ENCODE peak calls at places on chromosomes 4 and X, in eight cellular contexts. One of them, this sample, is unnamed.

GRCh38 chrX:134957836-134958235 is 33.0 kb upstream of the SMIM10 start:
- DNase-seq in fibroblast of lung: no peak
- DNase-seq in ascending aorta: no peak
- DNase-seq in osteoblast: no peak
- DNase-seq in endodermal cell: no peak
- DNase-seq in NCI-H1092: no peak
- DNase-seq in SJSA1: no peak
- DNase-seq in naive thymus-derived CD4-positive, alpha-beta T cell: no peak
- DNase-seq in this sample: no peak

GRCh38 chr4:89712141-89712540 is 124.8 kb downstream of the SNCA start:
- DNase-seq in endodermal cell: no peak
- DNase-seq in NCI-H1092: no peak
- DNase-seq in SJSA1: peak
- DNase-seq in osteoblast: peak
- DNase-seq in ascending aorta: no peak
- DNase-seq in naive thymus-derived CD4-positive, alpha-beta T cell: no peak
- DNase-seq in fibroblast of lung: peak
- DNase-seq in this sample: no peak

GRCh38 chr4:77471821-77472495 is 133.7 kb upstream of the CXCL13 start:
- DNase-seq in endodermal cell: no peak
- DNase-seq in fibroblast of lung: no peak
- DNase-seq in osteoblast: peak
- DNase-seq in SJSA1: no peak
- DNase-seq in NCI-H1092: no peak
- DNase-seq in ascending aorta: no peak
- DNase-seq in naive thymus-derived CD4-positive, alpha-beta T cell: no peak
- DNase-seq in this sample: no peak

GRCh38 chrX:13535371-13535770 is 34.0 kb upstream of the EGFL6 start:
- DNase-seq in NCI-H1092: no peak
- DNase-seq in ascending aorta: no peak
- DNase-seq in naive thymus-derived CD4-positive, alpha-beta T cell: no peak
- DNase-seq in SJSA1: no peak
- DNase-seq in endodermal cell: no peak
- DNase-seq in fibroblast of lung: no peak
- DNase-seq in osteoblast: no peak
- DNase-seq in this sample: no peak

GRCh38 chr4:126086041-126086440 is 771.3 kb downstream of the FAT4 start:
- DNase-seq in endodermal cell: no peak
- DNase-seq in ascending aorta: no peak
- DNase-seq in SJSA1: no peak
- DNase-seq in osteoblast: no peak
- DNase-seq in naive thymus-derived CD4-positive, alpha-beta T cell: no peak
- DNase-seq in fibroblast of lung: no peak
- DNase-seq in NCI-H1092: no peak
- DNase-seq in this sample: no peak

GRCh38 chrX:118552501-118552900 is 56.9 kb downstream of the DOCK11 start:
- DNase-seq in naive thymus-derived CD4-positive, alpha-beta T cell: no peak
- DNase-seq in osteoblast: no peak
- DNase-seq in SJSA1: no peak
- DNase-seq in NCI-H1092: no peak
- DNase-seq in ascending aorta: peak
- DNase-seq in endodermal cell: no peak
- DNase-seq in fibroblast of lung: peak
- DNase-seq in this sample: no peak

GRCh38 chr4:2087170-2087569 is 28.0 kb downstream of the NAT8L start:
- DNase-seq in endodermal cell: peak
- DNase-seq in naive thymus-derived CD4-positive, alpha-beta T cell: no peak
- DNase-seq in ascending aorta: no peak
- DNase-seq in NCI-H1092: no peak
- DNase-seq in osteoblast: peak
- DNase-seq in SJSA1: no peak
- DNase-seq in fibroblast of lung: no peak
- DNase-seq in this sample: no peak

GRCh38 chr4:111016416-111016815 is 393.5 kb upstream of the PITX2 start:
- DNase-seq in fibroblast of lung: no peak
- DNase-seq in naive thymus-derived CD4-positive, alpha-beta T cell: no peak
- DNase-seq in ascending aorta: no peak
- DNase-seq in endodermal cell: no peak
- DNase-seq in SJSA1: peak
- DNase-seq in osteoblast: no peak
- DNase-seq in NCI-H1092: no peak
- DNase-seq in this sample: no peak

GRCh38 chrX:19388741-19389140 is 45.0 kb downstream of the PDHA1 start:
- DNase-seq in fibroblast of lung: no peak
- DNase-seq in naive thymus-derived CD4-positive, alpha-beta T cell: no peak
- DNase-seq in osteoblast: no peak
- DNase-seq in NCI-H1092: no peak
- DNase-seq in ascending aorta: no peak
- DNase-seq in endodermal cell: no peak
- DNase-seq in SJSA1: no peak
- DNase-seq in this sample: no peak

This sample was measured in activated gamma-delta T cell treated with anti-CD3 and anti-CD28 coated beads, Interleukin-2, amount 50 U/mL, for 16 hours.